ENCODE peak calls at places on chromosomes 11 and 22, in seven cellular contexts. J, V, E, U, B, I and D are unnamed samples.

GRCh38 chr11:103035216-103035615 is 56.7 kb downstream of the DCUN1D5 start:
- DNase-seq in J (no peak), V (no peak), E (no peak), U (no peak), B (no peak), I (no peak), D (no peak)

GRCh38 chr11:120184371-120184945 is 26.4 kb upstream of the OAF start:
- DNase-seq in J (peak; percentile 81), V (no peak), E (no peak), U (no peak), B (peak; percentile 80), I (no peak), D (no peak)

GRCh38 chr11:29712616-29713015 is 304.2 kb downstream of the KCNA4 start:
- DNase-seq in J (no peak), V (no peak), E (no peak), U (no peak), B (no peak), I (no peak), D (no peak)

GRCh38 chr22:44024288-44024908 is at the start of gene PARVB:
- DNase-seq in J (peak; percentile 70), V (no peak), E (no peak), U (no peak), B (no peak), I (peak; percentile 15), D (no peak)

GRCh38 chr22:27771637-27772369 is 29.8 kb downstream of the MN1 start:
- DNase-seq in J (no peak), V (no peak), E (no peak), U (no peak), B (no peak), I (no peak), D (no peak)

GRCh38 chr11:114059984-114060401 is 482 bp downstream of the ZBTB16 start:
- DNase-seq in J (peak; percentile 76), V (no peak), E (peak; percentile 78), U (peak; percentile 64), B (peak; percentile 89), I (peak; percentile 55), D (no peak)

GRCh38 chr11:80330302-80330701 is 889.5 kb upstream of the TENM4 start:
- DNase-seq in J (no peak), V (peak; percentile 1), E (peak; percentile 61), U (peak; percentile 5), B (no peak), I (peak; percentile 80), D (no peak)

GRCh38 chr11:36155301-36155700 is 133.9 kb downstream of the COMMD9 start:
- DNase-seq in J (no peak), V (no peak), E (no peak), U (peak; percentile 23), B (no peak), I (no peak), D (no peak)

GRCh38 chr22:37342065-37342464 is 59.8 kb downstream of the CYTH4 start:
- DNase-seq in J (no peak), V (no peak), E (no peak), U (no peak), B (no peak), I (no peak), D (no peak)

GRCh38 chr11:133339495-133340140 is 192.7 kb downstream of the OPCML start:
- DNase-seq in J (no peak), V (no peak), E (no peak), U (no peak), B (no peak), I (peak; percentile 5), D (no peak)

GRCh38 chr22:23504522-23504921 is 75.6 kb downstream of the IGLL1 start:
- DNase-seq in J (peak; percentile 35), V (no peak), E (peak; percentile 16), U (peak; percentile 50), B (no peak), I (no peak), D (no peak)

GRCh38 chr11:133968300-133968699 is 11.5 kb upstream of the IGSF9B start:
- DNase-seq in J (no peak), V (no peak), E (no peak), U (no peak), B (no peak), I (no peak), D (no peak)

GRCh38 chr11:47327025-47327424 is 25.5 kb downstream of the MYBPC3 start:
- DNase-seq in J (no peak), V (no peak), E (no peak), U (no peak), B (no peak), I (no peak), D (no peak)

GRCh38 chr11:86292912-86293606 is 9.0 kb upstream of the HIKESHI start:
- DNase-seq in J (no peak), V (no peak), E (no peak), U (no peak), B (no peak), I (no peak), D (no peak)

GRCh38 chr22:20247010-20247505 is 21.1 kb downstream of the RTN4R start:
- DNase-seq in J (no peak), V (no peak), E (peak; percentile 12), U (peak; percentile 39), B (no peak), I (no peak), D (no peak)

GRCh38 chr11:66080055-66080817 is 10.2 kb downstream of the PACS1 start:
- DNase-seq in J (no peak), V (no peak), E (peak; percentile 76), U (peak; percentile 78), B (peak; percentile 87), I (peak; percentile 85), D (peak; percentile 67)

GRCh38 chr11:20243974-20244373 is 83.7 kb upstream of the DBX1 start:
- DNase-seq in J (no peak), V (no peak), E (peak; percentile 8), U (peak; percentile 7), B (no peak), I (no peak), D (no peak)

GRCh38 chr11:126059238-126059761 is 3.4 kb downstream of the CDON start:
- DNase-seq in J (no peak), V (no peak), E (no peak), U (peak; percentile 18), B (no peak), I (no peak), D (no peak)

GRCh38 chr11:47215366-47215925 is 672 bp downstream of the DDB2 start:
- DNase-seq in J (no peak), V (no peak), E (no peak), U (no peak), B (no peak), I (peak; percentile 82), D (no peak)

GRCh38 chr22:48404004-48404403 is 1423.7 kb downstream of the BRD1 start:
- DNase-seq in J (no peak), V (no peak), E (no peak), U (no peak), B (peak; percentile 65), I (no peak), D (no peak)

GRCh38 chr11:15509082-15509481 is 394.4 kb downstream of the INSC start:
- DNase-seq in J (no peak), V (no peak), E (no peak), U (no peak), B (no peak), I (no peak), D (no peak)

GRCh38 chr11:134229131-134229790 is 4.8 kb downstream of the VPS26B start:
- DNase-seq in J (no peak), V (no peak), E (no peak), U (no peak), B (no peak), I (peak; percentile 32), D (no peak)

GRCh38 chr11:128862421-128862820 is 4.7 kb downstream of the KCNJ1 start:
- DNase-seq in J (no peak), V (no peak), E (no peak), U (no peak), B (no peak), I (no peak), D (no peak)

GRCh38 chr11:3857628-3858027 is 2.2 kb downstream of the STIM1 start:
- DNase-seq in J (no peak), V (no peak), E (no peak), U (no peak), B (no peak), I (no peak), D (no peak)
- H3K4me3 ChIP-seq in J (peak overlapping the region; percentile 90), V (no peak overlapping the region), E (no peak overlapping the region), U (no peak overlapping the region), B (no peak overlapping the region), I (peak overlapping the region; percentile 75), D (no peak overlapping the region)

GRCh38 chr22:29994941-29995340 is 85.3 kb upstream of the HORMAD2 start:
- DNase-seq in J (no peak), V (no peak), E (peak; percentile 76), U (peak; percentile 63), B (no peak), I (peak; percentile 43), D (no peak)

GRCh38 chr22:29997516-29997915 is 82.7 kb upstream of the HORMAD2 start:
- DNase-seq in J (no peak), V (no peak), E (no peak), U (no peak), B (no peak), I (no peak), D (no peak)

GRCh38 chr22:29992341-29993275 is 87.7 kb upstream of the HORMAD2 start:
- DNase-seq in J (no peak), V (no peak), E (no peak), U (no peak), B (no peak), I (peak; percentile 94), D (no peak)

GRCh38 chr22:29998627-29999026 is 81.6 kb upstream of the HORMAD2 start:
- DNase-seq in J (no peak), V (no peak), E (peak; percentile 48), U (no peak), B (no peak), I (no peak), D (no peak)

DNA sequence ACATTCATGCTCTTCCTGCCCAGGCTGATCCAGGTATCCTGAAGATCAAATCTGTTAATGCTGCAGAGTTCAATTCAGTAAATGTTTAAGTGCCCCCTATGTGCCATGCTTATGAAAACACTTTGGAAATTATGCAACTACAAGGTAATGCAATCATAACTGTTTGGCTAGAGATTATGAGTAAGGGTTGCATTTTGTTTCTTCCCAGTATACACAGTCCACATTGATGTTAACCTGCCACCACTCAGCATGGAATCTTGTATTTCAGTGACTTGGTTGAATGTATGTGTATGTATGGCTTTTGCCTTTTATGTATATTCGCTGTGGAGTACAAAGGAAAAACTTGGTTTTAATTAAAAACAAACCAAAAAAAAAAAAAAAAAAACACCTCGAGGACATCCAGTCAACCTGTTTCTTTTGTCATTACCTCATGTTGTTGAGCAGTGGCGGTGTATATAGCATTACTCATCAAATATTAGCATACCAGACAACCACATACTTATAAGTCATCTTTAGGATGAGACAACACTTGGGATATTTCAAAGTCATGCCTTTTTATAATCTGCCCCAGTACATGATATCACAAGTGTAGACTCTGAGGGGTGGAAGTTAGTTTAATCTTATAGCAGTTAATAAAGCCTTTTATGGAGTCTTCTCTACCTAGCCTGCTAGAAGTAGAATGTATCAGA is 86.1 kb upstream of the HORMAD2 start:
- DNase-seq in J (no peak), V (no peak), E (peak; percentile 71), U (peak; percentile 22), B (no peak), I (peak; percentile 93), D (no peak)
- TF ChIP-seq CTCF in J (no peak), V (peak; percentile 34), E (peak; percentile 39), U (peak; percentile 28), B (no peak), I (peak; percentile 52), D (peak; percentile 17)

GRCh38 chr11:88175707-88176066 is 444 bp upstream of the RAB38 start:
- DNase-seq in J (no peak), V (no peak), E (peak; percentile 26), U (no peak), B (no peak), I (peak; percentile 30), D (no peak)
- H3K4me3 ChIP-seq in J (peak overlapping the region; percentile 66), V (peak overlapping the region; percentile 71), E (peak overlapping the region; percentile 60), U (no peak overlapping the region), B (no peak overlapping the region), I (peak overlapping the region; percentile 71), D (peak overlapping the region; percentile 58)

GRCh38 chr22:31947296-31947695 is 3.0 kb downstream of the YWHAH start:
- DNase-seq in J (no peak), V (no peak), E (peak; percentile 62), U (peak; percentile 51), B (no peak), I (peak; percentile 70), D (no peak)
- TF ChIP-seq CTCF in J (peak; percentile 30), V (peak; percentile 5), E (peak; percentile 71), U (peak; percentile 53), B (no peak), I (peak; percentile 80), D (peak; percentile 41)